ENCODE peak calls at places on chromosomes 12 and 14, in four cellular contexts. O is tibial nerve, T is stromal cell of bone marrow, B is T-helper 1 cell. Z is an unnamed sample.

GRCh38 chr12:10722502-10722904 is 620 bp downstream of the YBX3 start:
- DNase-seq in O (no peak), T (peak; percentile 42), B (no peak), Z (peak; percentile 55)

GRCh38 chr12:10214131-10214876 is 1.6 kb downstream of the GABARAPL1 start:
- DNase-seq in O (no peak), T (peak; percentile 10), B (no peak), Z (no peak)

GRCh38 chr14:72463291-72463866 is 430.5 kb downstream of the DPF3 start:
- DNase-seq in O (no peak), T (no peak), B (no peak), Z (no peak)

GRCh38 chr14:63435838-63436237 is 107.3 kb downstream of the PPP2R5E start:
- DNase-seq in O (peak; percentile 35), T (peak; percentile 83), B (no peak), Z (peak; percentile 63)

GRCh38 chr14:23406244-23406643 is 1.8 kb downstream of the MYH6 start:
- DNase-seq in O (no peak), T (no peak), B (no peak), Z (no peak)

GRCh38 chr12:94941440-94941862 is 62.0 kb downstream of the NDUFA12 start:
- DNase-seq in O (peak; percentile 35), T (peak; percentile 97), B (no peak), Z (peak; percentile 18)

GRCh38 chr12:60333461-60333860 is 737.6 kb downstream of the SLC16A7 start:
- DNase-seq in O (no peak), T (no peak), B (no peak), Z (no peak)

GRCh38 chr14:57085801-57086200 is 182.9 kb downstream of the EXOC5 start:
- DNase-seq in O (no peak), T (no peak), B (no peak), Z (no peak)

GRCh38 chr14:52834440-52834842 is 43.0 kb upstream of the GNPNAT1 start:
- DNase-seq in O (no peak), T (peak; percentile 81), B (no peak), Z (no peak)

GRCh38 chr12:44000309-44000952 is 164.6 kb downstream of the TMEM117 start:
- DNase-seq in O (no peak), T (peak; percentile 22), B (no peak), Z (no peak)

GRCh38 chr12:52280796-52281560 is 6.5 kb downstream of the KRT86 start:
- DNase-seq in O (peak; percentile 68), T (peak; percentile 98), B (no peak), Z (peak; percentile 46)

GRCh38 chr12:55942055-55942454 is 11.1 kb downstream of the DGKA start:
- DNase-seq in O (no peak), T (no peak), B (no peak), Z (no peak)

GRCh38 chr12:4849024-4849594 is 60.6 kb upstream of the KCNA1 start:
- DNase-seq in O (no peak), T (no peak), B (no peak), Z (no peak)

GRCh38 chr12:122203968-122204828 is 689 bp downstream of the B3GNT4 start:
- DNase-seq in O (no peak), T (no peak), B (no peak), Z (no peak)

Z was measured in uterus.